ENCODE peak calls at places on chromosomes 5 and 9, in seven cellular contexts. One of them, this sample, is unnamed.

GRCh38 chr9:136538599-136539426 is 7.0 kb downstream of the NOTCH1 start:
- DNase-seq in activated T-helper 9 cell treated with anti-CD3 and anti-CD28 coated beads, Interleukin-2, amount 50 U/mL, for 16 hours: peak; percentile 55
- DNase-seq in stimulated activated CD8-positive, alpha-beta memory T cell treated with anti-CD3 and anti-CD28 coated beads, Interleukin-4, amount 100 ng/mL, for 48 hours: peak; percentile 76
- DNase-seq in G401: no peak
- DNase-seq in non-pigmented ciliary epithelial cell: no peak
- DNase-seq in LoVo: no peak
- DNase-seq in brain microvascular endothelial cell: no peak
- DNase-seq in this sample: no peak

GRCh38 chr5:173529861-173530260 is 86.6 kb downstream of the BOD1 start:
- DNase-seq in stimulated activated CD8-positive, alpha-beta memory T cell treated with anti-CD3 and anti-CD28 coated beads, Interleukin-4, amount 100 ng/mL, for 48 hours: no peak
- DNase-seq in G401: no peak
- DNase-seq in brain microvascular endothelial cell: no peak
- DNase-seq in activated T-helper 9 cell treated with anti-CD3 and anti-CD28 coated beads, Interleukin-2, amount 50 U/mL, for 16 hours: no peak
- DNase-seq in non-pigmented ciliary epithelial cell: no peak
- DNase-seq in LoVo: no peak
- DNase-seq in this sample: no peak

GRCh38 chr5:59921816-59922215 is 28.3 kb upstream of the PDE4D start:
- DNase-seq in non-pigmented ciliary epithelial cell: no peak
- DNase-seq in LoVo: no peak
- DNase-seq in activated T-helper 9 cell treated with anti-CD3 and anti-CD28 coated beads, Interleukin-2, amount 50 U/mL, for 16 hours: no peak
- DNase-seq in stimulated activated CD8-positive, alpha-beta memory T cell treated with anti-CD3 and anti-CD28 coated beads, Interleukin-4, amount 100 ng/mL, for 48 hours: no peak
- DNase-seq in brain microvascular endothelial cell: no peak
- DNase-seq in G401: no peak
- DNase-seq in this sample: no peak

GRCh38 chr5:79200573-79201183 is 35.3 kb upstream of the JMY start:
- DNase-seq in LoVo: no peak
- DNase-seq in stimulated activated CD8-positive, alpha-beta memory T cell treated with anti-CD3 and anti-CD28 coated beads, Interleukin-4, amount 100 ng/mL, for 48 hours: no peak
- DNase-seq in G401: peak; percentile 4
- DNase-seq in non-pigmented ciliary epithelial cell: no peak
- DNase-seq in activated T-helper 9 cell treated with anti-CD3 and anti-CD28 coated beads, Interleukin-2, amount 50 U/mL, for 16 hours: no peak
- DNase-seq in brain microvascular endothelial cell: peak; percentile 6
- DNase-seq in this sample: no peak

GRCh38 chr9:109519366-109519765 is 21.3 kb upstream of the PTPN3 start:
- DNase-seq in stimulated activated CD8-positive, alpha-beta memory T cell treated with anti-CD3 and anti-CD28 coated beads, Interleukin-4, amount 100 ng/mL, for 48 hours: no peak
- DNase-seq in activated T-helper 9 cell treated with anti-CD3 and anti-CD28 coated beads, Interleukin-2, amount 50 U/mL, for 16 hours: no peak
- DNase-seq in LoVo: no peak
- DNase-seq in non-pigmented ciliary epithelial cell: no peak
- DNase-seq in G401: no peak
- DNase-seq in brain microvascular endothelial cell: no peak
- DNase-seq in this sample: no peak

GRCh38 chr9:114908796-114909448 is 21.5 kb downstream of the TNFSF8 start:
- DNase-seq in non-pigmented ciliary epithelial cell: no peak
- DNase-seq in G401: no peak
- DNase-seq in brain microvascular endothelial cell: no peak
- DNase-seq in LoVo: no peak
- DNase-seq in stimulated activated CD8-positive, alpha-beta memory T cell treated with anti-CD3 and anti-CD28 coated beads, Interleukin-4, amount 100 ng/mL, for 48 hours: no peak
- DNase-seq in activated T-helper 9 cell treated with anti-CD3 and anti-CD28 coated beads, Interleukin-2, amount 50 U/mL, for 16 hours: no peak
- DNase-seq in this sample: no peak

GRCh38 chr5:176620333-176620981 is 9.9 kb downstream of the SNCB start:
- DNase-seq in activated T-helper 9 cell treated with anti-CD3 and anti-CD28 coated beads, Interleukin-2, amount 50 U/mL, for 16 hours: no peak
- DNase-seq in LoVo: no peak
- DNase-seq in non-pigmented ciliary epithelial cell: no peak
- DNase-seq in stimulated activated CD8-positive, alpha-beta memory T cell treated with anti-CD3 and anti-CD28 coated beads, Interleukin-4, amount 100 ng/mL, for 48 hours: no peak
- DNase-seq in brain microvascular endothelial cell: no peak
- DNase-seq in G401: no peak
- DNase-seq in this sample: no peak

GRCh38 chr5:173237821-173238220 is 2.8 kb upstream of the NKX2-5 start:
- DNase-seq in brain microvascular endothelial cell: no peak
- DNase-seq in G401: no peak
- DNase-seq in non-pigmented ciliary epithelial cell: no peak
- DNase-seq in activated T-helper 9 cell treated with anti-CD3 and anti-CD28 coated beads, Interleukin-2, amount 50 U/mL, for 16 hours: no peak
- DNase-seq in stimulated activated CD8-positive, alpha-beta memory T cell treated with anti-CD3 and anti-CD28 coated beads, Interleukin-4, amount 100 ng/mL, for 48 hours: no peak
- DNase-seq in LoVo: no peak
- DNase-seq in this sample: no peak

GRCh38 chr9:77846957-77847574 is 184.5 kb downstream of the GNAQ start:
- DNase-seq in G401: no peak
- DNase-seq in brain microvascular endothelial cell: peak; percentile 55
- DNase-seq in stimulated activated CD8-positive, alpha-beta memory T cell treated with anti-CD3 and anti-CD28 coated beads, Interleukin-4, amount 100 ng/mL, for 48 hours: no peak
- DNase-seq in non-pigmented ciliary epithelial cell: no peak
- DNase-seq in LoVo: no peak
- DNase-seq in activated T-helper 9 cell treated with anti-CD3 and anti-CD28 coated beads, Interleukin-2, amount 50 U/mL, for 16 hours: no peak
- DNase-seq in this sample: no peak

GRCh38 chr5:17154211-17154996 is 63.0 kb upstream of the BASP1 start:
- DNase-seq in stimulated activated CD8-positive, alpha-beta memory T cell treated with anti-CD3 and anti-CD28 coated beads, Interleukin-4, amount 100 ng/mL, for 48 hours: no peak
- DNase-seq in activated T-helper 9 cell treated with anti-CD3 and anti-CD28 coated beads, Interleukin-2, amount 50 U/mL, for 16 hours: no peak
- DNase-seq in G401: no peak
- DNase-seq in brain microvascular endothelial cell: peak; percentile 69
- DNase-seq in non-pigmented ciliary epithelial cell: peak; percentile 83
- DNase-seq in LoVo: peak; percentile 47
- DNase-seq in this sample: no peak

GRCh38 chr9:98227883-98228282 is 27.6 kb downstream of the TBC1D2 start:
- DNase-seq in stimulated activated CD8-positive, alpha-beta memory T cell treated with anti-CD3 and anti-CD28 coated beads, Interleukin-4, amount 100 ng/mL, for 48 hours: no peak
- DNase-seq in activated T-helper 9 cell treated with anti-CD3 and anti-CD28 coated beads, Interleukin-2, amount 50 U/mL, for 16 hours: no peak
- DNase-seq in G401: no peak
- DNase-seq in non-pigmented ciliary epithelial cell: no peak
- DNase-seq in brain microvascular endothelial cell: no peak
- DNase-seq in LoVo: no peak
- DNase-seq in this sample: no peak

GRCh38 chr5:124337996-124338395 is 408.4 kb downstream of the ZNF608 start:
- DNase-seq in non-pigmented ciliary epithelial cell: no peak
- DNase-seq in LoVo: no peak
- DNase-seq in stimulated activated CD8-positive, alpha-beta memory T cell treated with anti-CD3 and anti-CD28 coated beads, Interleukin-4, amount 100 ng/mL, for 48 hours: no peak
- DNase-seq in brain microvascular endothelial cell: peak; percentile 20
- DNase-seq in G401: no peak
- DNase-seq in activated T-helper 9 cell treated with anti-CD3 and anti-CD28 coated beads, Interleukin-2, amount 50 U/mL, for 16 hours: no peak
- DNase-seq in this sample: no peak

GRCh38 chr5:435961-436640 is 6.9 kb upstream of the EXOC3 start:
- DNase-seq in brain microvascular endothelial cell: no peak
- DNase-seq in G401: no peak
- DNase-seq in activated T-helper 9 cell treated with anti-CD3 and anti-CD28 coated beads, Interleukin-2, amount 50 U/mL, for 16 hours: no peak
- DNase-seq in stimulated activated CD8-positive, alpha-beta memory T cell treated with anti-CD3 and anti-CD28 coated beads, Interleukin-4, amount 100 ng/mL, for 48 hours: no peak
- DNase-seq in non-pigmented ciliary epithelial cell: no peak
- DNase-seq in LoVo: no peak
- DNase-seq in this sample: no peak